ENCODE peak calls at places on chromosomes 3 and 15, in six cellular contexts. P is epithelial cell of esophagus; L is ovary; M is CD8-positive, alpha-beta T cell; Z is omental fat pad; C is AG04449. A is an unnamed sample.

GRCh38 chr3:127796751-127797150 is 25.6 kb downstream of the MGLL start:
- DNase-seq in P (no peak), L (no peak), M (no peak), C (no peak), Z (no peak), A (no peak)

GRCh38 chr3:27943106-27943505 is 221.0 kb upstream of the EOMES start:
- DNase-seq in L (no peak), C (no peak), Z (no peak), M (no peak), P (peak; percentile 41), A (no peak)

GRCh38 chr3:110017304-110017703 is 680.0 kb upstream of the DPPA4 start:
- DNase-seq in L (no peak), Z (no peak), P (no peak), M (no peak), C (no peak), A (no peak)

GRCh38 chr3:182889948-182890629 is 90.2 kb downstream of the DCUN1D1 start:
- DNase-seq in C (no peak), M (no peak), Z (no peak), L (no peak), P (no peak), A (no peak)

GRCh38 chr3:169085827-169086226 is 577.7 kb downstream of the MECOM start:
- DNase-seq in M (no peak), L (no peak), Z (no peak), P (peak; percentile 95), C (peak; percentile 88), A (no peak)

GRCh38 chr15:71048913-71049675 is 66.2 kb upstream of the THSD4 start:
- DNase-seq in P (peak; percentile 80), C (peak; percentile 97), M (no peak), L (no peak), Z (no peak), A (no peak)

GRCh38 chr3:39814007-39814406 is 4.6 kb downstream of the MYRIP start:
- DNase-seq in L (no peak), Z (no peak), M (no peak), C (peak; percentile 29), P (peak; percentile 5), A (no peak)

GRCh38 chr15:85472349-85472748 is 91.9 kb downstream of the AKAP13 start:
- DNase-seq in P (no peak), Z (no peak), M (no peak), L (no peak), C (no peak), A (no peak)

GRCh38 chr3:15271030-15271429 is 61.4 kb downstream of the SH3BP5 start:
- DNase-seq in C (no peak), P (no peak), Z (no peak), L (no peak), M (no peak), A (no peak)

GRCh38 chr3:113339616-113340244 is 101.6 kb downstream of the CFAP44 start:
- DNase-seq in Z (no peak), C (no peak), M (no peak), P (no peak), L (no peak), A (no peak)

GRCh38 chr3:99641984-99642383 is 3.6 kb downstream of the COL8A1 start:
- DNase-seq in L (no peak), M (no peak), Z (no peak), C (no peak), P (no peak), A (no peak)

GRCh38 chr3:150202696-150203095 is 205.4 kb upstream of the TSC22D2 start:
- DNase-seq in P (no peak), M (no peak), Z (no peak), L (no peak), C (no peak), A (no peak)

GRCh38 chr3:22319446-22319845 is 568.4 kb upstream of the ZNF385D start:
- DNase-seq in P (no peak), M (no peak), Z (no peak), C (no peak), L (no peak), A (no peak)

GRCh38 chr3:99515-99914 is 97.0 kb upstream of the CHL1 start:
- DNase-seq in M (no peak), C (no peak), L (no peak), Z (no peak), P (no peak), A (no peak)

GRCh38 chr3:179189764-179190163 is 41.6 kb downstream of the PIK3CA start:
- DNase-seq in L (no peak), P (no peak), M (no peak), C (peak; percentile 29), Z (no peak), A (no peak)

GRCh38 chr3:184042617-184043016 is 10.2 kb upstream of the HTR3C start:
- DNase-seq in Z (no peak), L (no peak), M (no peak), P (no peak), C (no peak), A (no peak)

DNA sequence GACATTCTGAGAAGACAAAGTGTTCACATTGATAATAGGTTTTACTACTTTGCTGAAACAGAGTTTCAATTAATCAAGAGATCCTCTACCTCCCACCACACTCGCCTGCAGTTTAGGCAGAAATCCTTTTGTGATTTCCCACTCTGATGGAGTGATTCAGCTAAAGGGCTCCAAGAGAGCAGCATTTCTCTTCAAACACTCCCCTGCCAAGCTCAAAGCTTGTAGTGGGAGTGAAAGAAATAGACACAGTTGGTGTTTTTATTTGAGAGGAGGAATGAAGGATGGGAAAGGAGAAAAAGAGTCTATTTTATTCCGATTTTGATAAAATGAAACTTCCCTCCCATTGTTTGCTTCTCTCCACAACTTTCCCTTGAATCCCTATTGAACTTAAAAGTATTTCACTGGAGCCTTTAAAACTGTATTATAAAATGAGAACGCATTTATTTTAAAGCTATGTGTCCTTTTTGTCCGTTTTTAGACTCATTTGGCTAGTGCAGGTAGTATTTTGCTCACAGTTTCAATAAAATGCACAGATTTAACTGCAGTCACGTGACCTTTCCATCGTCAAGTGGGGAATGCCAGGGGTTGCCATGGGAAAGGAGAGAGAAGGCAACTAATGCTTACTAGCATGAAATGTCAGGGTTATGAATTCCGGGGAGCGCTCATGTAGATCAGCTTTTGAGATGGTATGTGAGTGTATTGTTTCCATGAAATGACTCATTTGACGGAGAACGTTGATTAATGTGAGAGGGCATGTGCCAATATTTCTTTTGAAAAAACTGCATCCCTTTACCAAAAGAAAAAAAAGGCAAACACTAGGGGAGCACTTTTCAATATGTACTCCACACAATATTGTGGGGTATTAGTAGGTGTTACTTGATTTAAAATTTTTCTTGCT is 7.7 kb upstream of the OSBPL11 start:
- DNase-seq in M (no peak), Z (no peak), L (no peak), P (peak; percentile 87), C (no peak), A (no peak)
- TF ChIP-seq CTCF in M (no peak), Z (no peak), L (no peak), P (no peak), C (no peak), A (no peak)

GRCh38 chr3:144241381-144241780 is 269.8 kb downstream of the DIPK2A start:
- DNase-seq in P (no peak), L (no peak), M (no peak), Z (no peak), C (no peak), A (no peak)

GRCh38 chr3:144242797-144243196 is 271.2 kb downstream of the DIPK2A start:
- DNase-seq in P (no peak), L (no peak), Z (no peak), M (no peak), C (no peak), A (no peak)

DNA sequence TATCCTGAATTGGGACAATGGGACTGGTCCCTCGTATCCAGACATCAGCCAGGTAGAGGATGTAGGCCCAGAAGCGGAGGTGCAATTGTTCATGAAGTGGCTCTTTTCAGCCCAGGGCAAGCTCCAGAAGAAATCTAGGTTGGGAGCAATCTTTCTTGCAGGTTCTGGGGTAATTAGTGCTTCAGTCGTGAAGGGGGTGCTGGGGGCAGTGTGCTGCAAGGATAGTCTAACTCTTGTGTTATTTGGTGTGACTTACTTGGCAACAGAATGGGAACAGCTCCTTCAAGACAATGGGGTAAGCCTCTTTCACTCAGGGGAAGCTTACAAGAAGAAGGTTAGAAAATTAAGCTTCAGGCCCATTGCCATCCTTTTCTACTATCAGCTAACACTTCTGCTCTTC is 273.0 kb downstream of the DIPK2A start:
- DNase-seq in L (no peak), C (no peak), P (no peak), M (no peak), Z (no peak), A (no peak)
- TF ChIP-seq CTCF in L (no peak), C (no peak), P (no peak), M (no peak), Z (no peak), A (no peak)

DNA sequence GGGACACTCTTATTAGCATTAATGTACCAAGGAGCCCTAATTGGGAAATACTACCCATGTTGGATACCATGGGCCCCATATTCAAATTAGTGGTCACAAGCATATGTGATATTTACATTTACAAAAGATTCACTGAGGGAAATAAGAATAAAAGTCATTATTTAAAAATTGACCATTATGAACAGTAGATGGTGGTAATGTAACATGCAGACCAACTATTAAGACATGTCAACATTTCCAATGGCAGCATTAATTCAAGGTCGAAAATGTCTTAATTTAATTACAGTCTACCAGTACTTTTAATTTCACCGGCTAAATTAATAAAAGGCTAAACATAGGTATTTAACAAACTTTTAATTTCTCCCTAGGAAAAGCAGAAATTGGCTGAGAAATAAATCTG is 26.3 kb downstream of the NEK11 start:
- DNase-seq in P (peak; percentile 11), C (no peak), M (no peak), Z (no peak), L (no peak), A (no peak)
- TF ChIP-seq CTCF in P (no peak), C (no peak), M (no peak), Z (no peak), L (no peak), A (peak; percentile 27)

GRCh38 chr15:77617507-77618285 is 15.0 kb downstream of the LINGO1 start:
- DNase-seq in M (no peak), C (no peak), Z (no peak), P (peak; percentile 36), L (no peak), A (no peak)
- TF ChIP-seq CTCF in M (no peak), C (peak; percentile 29), Z (no peak), P (peak; percentile 57), L (no peak), A (peak; percentile 35)

GRCh38 chr15:48282186-48282585 is 49.0 kb upstream of the DUT start:
- DNase-seq in P (no peak), L (no peak), Z (no peak), C (no peak), M (no peak), A (no peak)

GRCh38 chr15:48281674-48282073 is 49.6 kb upstream of the DUT start:
- DNase-seq in L (no peak), Z (no peak), C (no peak), P (no peak), M (no peak), A (no peak)

GRCh38 chr15:48279608-48280007 is 51.6 kb upstream of the DUT start:
- DNase-seq in L (no peak), P (no peak), M (no peak), C (no peak), Z (no peak), A (no peak)

GRCh38 chr15:48283361-48284157 is 47.7 kb upstream of the DUT start:
- DNase-seq in M (no peak), P (no peak), L (no peak), C (no peak), Z (no peak), A (no peak)

GRCh38 chr15:48285329-48286214 is 45.7 kb upstream of the DUT start:
- DNase-seq in M (no peak), L (no peak), Z (no peak), C (peak; percentile 38), P (peak; percentile 77), A (no peak)
- TF ChIP-seq CTCF in M (peak; percentile 81), L (peak; percentile 41), Z (peak; percentile 22), C (peak; percentile 51), P (peak; percentile 73), A (peak; percentile 82)

A was measured in D721Med.